ENCODE peak calls at places on chromosomes 11 and 22, in ten cellular contexts. One of them, this sample, is unnamed.
A peak's percentile ranks its signal among the peaks of the same experiment; 100 is the strongest.

GRCh38 chr11:129374993-129375721 is 491 bp upstream of the BARX2 start:
- DNase-seq in AG04450: no peak
- DNase-seq in adipocyte: no peak
- DNase-seq in SK-N-SH: peak; percentile 49
- DNase-seq in uterus: no peak
- DNase-seq in PC-9: peak; percentile 77
- DNase-seq in ovary: no peak
- DNase-seq in kidney: peak; percentile 80
- DNase-seq in effector memory CD4-positive, alpha-beta T cell: no peak
- DNase-seq in neural progenitor cell: no peak
- DNase-seq in this sample: no peak

GRCh38 chr11:88175004-88175706 is at the start of gene RAB38:
- DNase-seq in kidney: peak; percentile 89
- DNase-seq in neural progenitor cell: peak; percentile 80
- DNase-seq in adipocyte: peak; percentile 19
- DNase-seq in AG04450: no peak
- DNase-seq in uterus: peak; percentile 40
- DNase-seq in effector memory CD4-positive, alpha-beta T cell: no peak
- DNase-seq in PC-9: peak; percentile 70
- DNase-seq in SK-N-SH: peak; percentile 6
- DNase-seq in ovary: peak; percentile 54
- DNase-seq in this sample: no peak

GRCh38 chr11:96014234-96014633 is 90.3 kb upstream of the MTMR2 start:
- DNase-seq in effector memory CD4-positive, alpha-beta T cell: peak; percentile 8
- DNase-seq in ovary: no peak
- DNase-seq in AG04450: no peak
- DNase-seq in adipocyte: peak; percentile 24
- DNase-seq in SK-N-SH: no peak
- DNase-seq in kidney: no peak
- DNase-seq in uterus: no peak
- DNase-seq in neural progenitor cell: no peak
- DNase-seq in PC-9: peak; percentile 81
- DNase-seq in this sample: no peak

GRCh38 chr11:120974980-120975379 is 48.9 kb upstream of the TBCEL start:
- DNase-seq in uterus: no peak
- DNase-seq in SK-N-SH: no peak
- DNase-seq in effector memory CD4-positive, alpha-beta T cell: no peak
- DNase-seq in neural progenitor cell: no peak
- DNase-seq in AG04450: no peak
- DNase-seq in adipocyte: no peak
- DNase-seq in PC-9: no peak
- DNase-seq in ovary: no peak
- DNase-seq in kidney: no peak
- DNase-seq in this sample: no peak

GRCh38 chr11:118886681-118887111 is 3.0 kb downstream of the CXCR5 start:
- DNase-seq in kidney: no peak
- DNase-seq in uterus: no peak
- DNase-seq in AG04450: no peak
- DNase-seq in SK-N-SH: no peak
- DNase-seq in PC-9: no peak
- DNase-seq in ovary: no peak
- DNase-seq in neural progenitor cell: no peak
- DNase-seq in adipocyte: no peak
- DNase-seq in effector memory CD4-positive, alpha-beta T cell: no peak
- DNase-seq in this sample: no peak

GRCh38 chr11:86637976-86638375 is 34.4 kb downstream of the ME3 start:
- DNase-seq in adipocyte: no peak
- DNase-seq in uterus: no peak
- DNase-seq in kidney: no peak
- DNase-seq in AG04450: no peak
- DNase-seq in ovary: no peak
- DNase-seq in PC-9: peak; percentile 32
- DNase-seq in effector memory CD4-positive, alpha-beta T cell: no peak
- DNase-seq in neural progenitor cell: no peak
- DNase-seq in SK-N-SH: no peak
- DNase-seq in this sample: no peak

GRCh38 chr22:37609240-37610152 is 862 bp downstream of the GGA1 start:
- DNase-seq in AG04450: no peak
- DNase-seq in adipocyte: peak; percentile 70
- DNase-seq in SK-N-SH: peak; percentile 71
- DNase-seq in ovary: no peak
- DNase-seq in effector memory CD4-positive, alpha-beta T cell: no peak
- DNase-seq in neural progenitor cell: no peak
- DNase-seq in PC-9: peak; percentile 34
- DNase-seq in uterus: peak; percentile 31
- DNase-seq in kidney: no peak
- DNase-seq in this sample: no peak

GRCh38 chr11:46050065-46050464 is 71.2 kb downstream of the PHF21A start:
- DNase-seq in ovary: peak; percentile 48
- DNase-seq in uterus: peak; percentile 24
- DNase-seq in PC-9: no peak
- DNase-seq in neural progenitor cell: peak; percentile 75
- DNase-seq in kidney: no peak
- DNase-seq in effector memory CD4-positive, alpha-beta T cell: no peak
- DNase-seq in adipocyte: peak; percentile 85
- DNase-seq in SK-N-SH: no peak
- DNase-seq in AG04450: peak; percentile 57
- DNase-seq in this sample: no peak

GRCh38 chr11:111046291-111046690 is 199.2 kb upstream of the POU2AF2 start:
- DNase-seq in adipocyte: peak; percentile 16
- DNase-seq in AG04450: no peak
- DNase-seq in effector memory CD4-positive, alpha-beta T cell: no peak
- DNase-seq in neural progenitor cell: no peak
- DNase-seq in PC-9: no peak
- DNase-seq in ovary: no peak
- DNase-seq in kidney: no peak
- DNase-seq in uterus: no peak
- DNase-seq in SK-N-SH: peak; percentile 29
- DNase-seq in this sample: no peak

GRCh38 chr11:90288207-90288821 is 65.5 kb upstream of the CHORDC1 start:
- DNase-seq in ovary: no peak
- DNase-seq in kidney: no peak
- DNase-seq in SK-N-SH: peak; percentile 47
- DNase-seq in neural progenitor cell: peak; percentile 56
- DNase-seq in adipocyte: peak; percentile 46
- DNase-seq in AG04450: no peak
- DNase-seq in uterus: no peak
- DNase-seq in PC-9: no peak
- DNase-seq in effector memory CD4-positive, alpha-beta T cell: no peak
- DNase-seq in this sample: no peak

GRCh38 chr11:103680861-103681260 is 355.6 kb upstream of the DDI1 start:
- DNase-seq in effector memory CD4-positive, alpha-beta T cell: no peak
- DNase-seq in kidney: no peak
- DNase-seq in SK-N-SH: no peak
- DNase-seq in adipocyte: no peak
- DNase-seq in neural progenitor cell: no peak
- DNase-seq in AG04450: no peak
- DNase-seq in uterus: no peak
- DNase-seq in ovary: no peak
- DNase-seq in PC-9: no peak
- DNase-seq in this sample: no peak

GRCh38 chr22:42930810-42931420 is 73.8 kb upstream of the ARFGAP3 start:
- DNase-seq in AG04450: no peak
- DNase-seq in uterus: no peak
- DNase-seq in effector memory CD4-positive, alpha-beta T cell: no peak
- DNase-seq in ovary: no peak
- DNase-seq in SK-N-SH: no peak
- DNase-seq in PC-9: peak; percentile 47
- DNase-seq in adipocyte: no peak
- DNase-seq in neural progenitor cell: no peak
- DNase-seq in kidney: no peak
- DNase-seq in this sample: no peak

GRCh38 chr11:70176940-70177689 is 26.0 kb upstream of the FADD start:
- DNase-seq in effector memory CD4-positive, alpha-beta T cell: peak; percentile 22
- DNase-seq in uterus: no peak
- DNase-seq in neural progenitor cell: peak; percentile 56
- DNase-seq in AG04450: no peak
- DNase-seq in ovary: no peak
- DNase-seq in PC-9: no peak
- DNase-seq in kidney: no peak
- DNase-seq in SK-N-SH: peak; percentile 81
- DNase-seq in adipocyte: peak; percentile 12
- DNase-seq in this sample: peak; percentile 44

GRCh38 chr11:108565653-108566052 is 27.9 kb downstream of the EXPH5 start:
- DNase-seq in uterus: no peak
- DNase-seq in kidney: no peak
- DNase-seq in neural progenitor cell: no peak
- DNase-seq in ovary: no peak
- DNase-seq in PC-9: no peak
- DNase-seq in effector memory CD4-positive, alpha-beta T cell: no peak
- DNase-seq in adipocyte: no peak
- DNase-seq in SK-N-SH: no peak
- DNase-seq in AG04450: no peak
- DNase-seq in this sample: no peak

GRCh38 chr11:101446238-101446637 is 137.6 kb downstream of the TRPC6 start:
- DNase-seq in ovary: no peak
- DNase-seq in effector memory CD4-positive, alpha-beta T cell: no peak
- DNase-seq in SK-N-SH: no peak
- DNase-seq in uterus: no peak
- DNase-seq in AG04450: no peak
- DNase-seq in kidney: no peak
- DNase-seq in neural progenitor cell: no peak
- DNase-seq in PC-9: peak; percentile 53
- DNase-seq in adipocyte: peak; percentile 67
- DNase-seq in this sample: no peak

GRCh38 chr11:7637447-7638157 is 35.7 kb downstream of the CYB5R2 start:
- DNase-seq in uterus: peak; percentile 75
- DNase-seq in PC-9: no peak
- DNase-seq in neural progenitor cell: no peak
- DNase-seq in kidney: no peak
- DNase-seq in ovary: no peak
- DNase-seq in SK-N-SH: no peak
- DNase-seq in effector memory CD4-positive, alpha-beta T cell: no peak
- DNase-seq in AG04450: no peak
- DNase-seq in adipocyte: peak; percentile 81
- DNase-seq in this sample: no peak

GRCh38 chr11:41459602-41460405 is at the start of gene LRRC4C:
- DNase-seq in PC-9: no peak
- DNase-seq in SK-N-SH: peak; percentile 9
- DNase-seq in adipocyte: no peak
- DNase-seq in kidney: no peak
- DNase-seq in uterus: no peak
- DNase-seq in AG04450: no peak
- DNase-seq in ovary: no peak
- DNase-seq in effector memory CD4-positive, alpha-beta T cell: no peak
- DNase-seq in neural progenitor cell: peak; percentile 4
- DNase-seq in this sample: no peak

GRCh38 chr22:44351685-44352377 is 39.1 kb upstream of the SHISAL1 start:
- DNase-seq in neural progenitor cell: peak; percentile 48
- DNase-seq in effector memory CD4-positive, alpha-beta T cell: no peak
- DNase-seq in uterus: peak; percentile 89
- DNase-seq in AG04450: peak; percentile 86
- DNase-seq in kidney: peak; percentile 53
- DNase-seq in PC-9: peak; percentile 93
- DNase-seq in adipocyte: peak; percentile 92
- DNase-seq in SK-N-SH: peak; percentile 49
- DNase-seq in ovary: peak; percentile 79
- DNase-seq in this sample: no peak

GRCh38 chr11:119907934-119908760 is 179.1 kb upstream of the NECTIN1 start:
- DNase-seq in neural progenitor cell: no peak
- DNase-seq in kidney: no peak
- DNase-seq in ovary: no peak
- DNase-seq in uterus: no peak
- DNase-seq in adipocyte: no peak
- DNase-seq in PC-9: no peak
- DNase-seq in effector memory CD4-positive, alpha-beta T cell: no peak
- DNase-seq in SK-N-SH: peak; percentile 86
- DNase-seq in AG04450: no peak
- DNase-seq in this sample: no peak

GRCh38 chr22:49519117-49519737 is 308.4 kb downstream of the BRD1 start:
- DNase-seq in uterus: no peak
- DNase-seq in SK-N-SH: no peak
- DNase-seq in PC-9: no peak
- DNase-seq in kidney: no peak
- DNase-seq in ovary: no peak
- DNase-seq in effector memory CD4-positive, alpha-beta T cell: no peak
- DNase-seq in neural progenitor cell: peak; percentile 26
- DNase-seq in adipocyte: no peak
- DNase-seq in AG04450: no peak
- DNase-seq in this sample: no peak
- H3K9me3 ChIP-seq in uterus: no peaks in the 10 kb centered on the region
- H3K9me3 ChIP-seq in SK-N-SH: no peaks in the 10 kb centered on the region
- H3K9me3 ChIP-seq in PC-9: no peaks in the 10 kb centered on the region
- H3K9me3 ChIP-seq in kidney: no peaks in the 10 kb centered on the region
- H3K9me3 ChIP-seq in ovary: no peaks in the 10 kb centered on the region
- H3K9me3 ChIP-seq in effector memory CD4-positive, alpha-beta T cell: no peaks in the 10 kb centered on the region
- H3K9me3 ChIP-seq in neural progenitor cell: no peaks in the 10 kb centered on the region
- H3K9me3 ChIP-seq in adipocyte: peaks cover 4% of the 10 kb centered on the region
- H3K9me3 ChIP-seq in AG04450: peaks cover 80% of the 10 kb centered on the region
- H3K9me3 ChIP-seq in this sample: no peaks in the 10 kb centered on the region

DNA sequence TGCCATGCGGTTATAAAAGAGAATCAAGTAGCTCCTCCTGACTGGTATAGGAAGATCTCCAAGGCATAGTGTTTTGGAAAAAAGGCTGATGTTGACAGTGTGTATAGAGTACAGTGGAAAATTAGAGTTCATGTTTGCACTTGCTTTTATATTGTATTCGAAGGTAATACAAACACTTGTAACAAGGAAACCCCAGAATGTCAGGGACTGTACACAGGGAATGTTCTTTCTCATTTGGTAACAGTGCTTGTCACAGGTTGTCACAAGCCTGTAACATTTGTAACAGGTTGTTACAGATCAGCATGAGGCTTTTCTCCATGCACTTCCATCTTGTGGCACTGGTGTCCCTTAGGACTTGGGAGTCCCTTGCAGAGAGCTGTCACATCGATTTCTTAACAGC is 64.0 kb downstream of the GRK3 start:
- DNase-seq in AG04450: no peak
- DNase-seq in uterus: no peak
- DNase-seq in ovary: no peak
- DNase-seq in adipocyte: no peak
- DNase-seq in kidney: no peak
- DNase-seq in neural progenitor cell: no peak
- DNase-seq in PC-9: no peak
- DNase-seq in SK-N-SH: no peak
- DNase-seq in effector memory CD4-positive, alpha-beta T cell: no peak
- DNase-seq in this sample: no peak
- H3K9me3 ChIP-seq in AG04450: no peaks in the 10 kb centered on the region
- H3K9me3 ChIP-seq in uterus: no peaks in the 10 kb centered on the region
- H3K9me3 ChIP-seq in ovary: no peaks in the 10 kb centered on the region
- H3K9me3 ChIP-seq in adipocyte: no peaks in the 10 kb centered on the region
- H3K9me3 ChIP-seq in kidney: no peaks in the 10 kb centered on the region
- H3K9me3 ChIP-seq in neural progenitor cell: no peaks in the 10 kb centered on the region
- H3K9me3 ChIP-seq in PC-9: no peaks in the 10 kb centered on the region
- H3K9me3 ChIP-seq in SK-N-SH: no peaks in the 10 kb centered on the region
- H3K9me3 ChIP-seq in effector memory CD4-positive, alpha-beta T cell: no peaks in the 10 kb centered on the region
- H3K9me3 ChIP-seq in this sample: no peaks in the 10 kb centered on the region

GRCh38 chr11:35045219-35045819 is 93.7 kb upstream of the CD44 start:
- DNase-seq in neural progenitor cell: no peak
- DNase-seq in effector memory CD4-positive, alpha-beta T cell: peak; percentile 75
- DNase-seq in adipocyte: no peak
- DNase-seq in uterus: no peak
- DNase-seq in SK-N-SH: no peak
- DNase-seq in kidney: no peak
- DNase-seq in AG04450: no peak
- DNase-seq in PC-9: no peak
- DNase-seq in ovary: no peak
- DNase-seq in this sample: peak; percentile 69
- H3K9me3 ChIP-seq in neural progenitor cell: no peaks in the 10 kb centered on the region
- H3K9me3 ChIP-seq in effector memory CD4-positive, alpha-beta T cell: no peaks in the 10 kb centered on the region
- H3K9me3 ChIP-seq in adipocyte: no peaks in the 10 kb centered on the region
- H3K9me3 ChIP-seq in uterus: no peaks in the 10 kb centered on the region
- H3K9me3 ChIP-seq in SK-N-SH: no peaks in the 10 kb centered on the region
- H3K9me3 ChIP-seq in kidney: no peaks in the 10 kb centered on the region
- H3K9me3 ChIP-seq in AG04450: peaks cover 3% of the 10 kb centered on the region
- H3K9me3 ChIP-seq in PC-9: peaks cover 7% of the 10 kb centered on the region
- H3K9me3 ChIP-seq in ovary: no peaks in the 10 kb centered on the region
- H3K9me3 ChIP-seq in this sample: no peaks in the 10 kb centered on the region

GRCh38 chr11:49952091-49952490 is at the start of gene OR4C13:
- DNase-seq in PC-9: no peak
- DNase-seq in ovary: no peak
- DNase-seq in effector memory CD4-positive, alpha-beta T cell: no peak
- DNase-seq in uterus: no peak
- DNase-seq in adipocyte: no peak
- DNase-seq in SK-N-SH: no peak
- DNase-seq in kidney: no peak
- DNase-seq in AG04450: no peak
- DNase-seq in neural progenitor cell: no peak
- DNase-seq in this sample: no peak
- H3K9me3 ChIP-seq in PC-9: no peaks in the 10 kb centered on the region
- H3K9me3 ChIP-seq in ovary: no peaks in the 10 kb centered on the region
- H3K9me3 ChIP-seq in effector memory CD4-positive, alpha-beta T cell: no peaks in the 10 kb centered on the region
- H3K9me3 ChIP-seq in uterus: no peaks in the 10 kb centered on the region
- H3K9me3 ChIP-seq in adipocyte: no peaks in the 10 kb centered on the region
- H3K9me3 ChIP-seq in SK-N-SH: no peaks in the 10 kb centered on the region
- H3K9me3 ChIP-seq in kidney: no peaks in the 10 kb centered on the region
- H3K9me3 ChIP-seq in AG04450: peaks cover 7% of the 10 kb centered on the region
- H3K9me3 ChIP-seq in neural progenitor cell: peaks cover 17% of the 10 kb centered on the region
- H3K9me3 ChIP-seq in this sample: no peaks in the 10 kb centered on the region